ENCODE peak calls at places on chromosomes 11 and 22, in four cellular contexts. V, A, F and H are unnamed samples. For H3K4me1, the result is how much of the 10 kb centered on the place peaks cover.

GRCh38 chr22:43970037-43970747 is 14.9 kb downstream of the SAMM50 start:
- DNase-seq in V (no peak), A (no peak), F (no peak), H (no peak)

GRCh38 chr22:35037089-35037488 is 28.9 kb upstream of the ISX start:
- DNase-seq in V (no peak), A (no peak), F (no peak), H (no peak)

GRCh38 chr11:16289541-16289940 is 66.8 kb downstream of the SOX6 start:
- DNase-seq in V (no peak), F (no peak), A (no peak), H (no peak)

GRCh38 chr22:39449708-39450107 is 7.1 kb upstream of the MGAT3 start:
- DNase-seq in A (no peak), F (no peak), V (no peak), H (no peak)

GRCh38 chr11:69391192-69392103 is 90.0 kb upstream of the LINC01488 start:
- DNase-seq in A (no peak), F (no peak), V (no peak), H (no peak)

GRCh38 chr22:19178659-19179471 is at the start of gene SLC25A1:
- DNase-seq in A (peak), F (peak), V (peak), H (no peak)

GRCh38 chr11:94583885-94584500 is 16.8 kb downstream of the PIWIL4 start:
- DNase-seq in A (no peak), F (no peak), V (no peak), H (no peak)

GRCh38 chr11:27934830-27935145 is 173.2 kb downstream of the KIF18A start:
- DNase-seq in F (peak), V (no peak), A (peak), H (no peak)

GRCh38 chr11:62001450-62002178 is 34.2 kb upstream of the FTH1 start:
- DNase-seq in A (no peak), F (no peak), V (no peak), H (no peak)

GRCh38 chr11:87477321-87477720 is 439.6 kb downstream of the TMEM135 start:
- DNase-seq in V (no peak), F (no peak), A (no peak), H (no peak)
- H3K27ac ChIP-seq in V (no peak), F (no peak), A (no peak), H (no peak)

GRCh38 chr11:46527586-46527985 is 66.2 kb downstream of the AMBRA1 start:
- DNase-seq in A (no peak), V (no peak), F (no peak), H (no peak)
- H3K4me1 ChIP-seq in A (under half), V (under half), F (under half), H (under half)

DNA sequence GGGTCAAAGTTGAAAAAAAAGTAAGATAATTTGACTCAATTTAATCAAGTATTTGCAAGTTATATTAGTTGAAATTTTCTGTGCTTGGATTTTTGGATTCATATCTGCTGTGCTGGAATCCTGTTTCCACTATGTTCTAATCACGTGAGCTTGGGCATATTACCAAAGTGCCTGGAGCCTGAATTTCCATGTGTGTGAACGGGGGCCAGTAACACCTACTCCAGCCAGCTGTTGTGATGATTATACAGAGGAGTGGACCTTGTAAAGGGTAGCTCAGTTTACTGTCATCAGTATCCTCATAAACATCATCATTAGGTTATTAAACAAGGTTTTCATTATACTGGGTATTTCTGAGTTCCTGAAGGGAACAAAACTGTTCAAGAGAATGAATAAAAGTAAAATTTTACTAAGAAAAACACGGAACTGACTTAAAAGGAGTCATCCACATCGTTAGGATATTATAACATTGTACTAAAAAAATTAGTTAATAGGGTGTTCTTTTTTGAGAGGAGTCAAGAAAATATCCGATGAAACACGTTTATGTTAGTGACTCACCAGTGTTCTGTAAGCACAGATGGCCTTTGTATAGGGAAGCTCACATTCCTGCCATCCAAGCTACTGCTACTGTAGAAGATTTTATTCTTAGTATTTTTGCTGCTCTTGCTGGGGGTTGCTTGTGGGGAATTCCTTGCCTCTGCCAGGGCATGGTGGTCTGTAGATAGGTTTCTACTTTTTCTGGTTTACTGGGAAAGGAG is 144.1 kb downstream of the ARHGAP42 start:
- DNase-seq in F (peak), V (peak), A (no peak), H (no peak)
- H3K27ac ChIP-seq in F (no peak), V (no peak), A (peak), H (no peak)

GRCh38 chr11:122672892-122673291 is 17.4 kb downstream of the UBASH3B start:
- DNase-seq in V (peak), F (no peak), A (no peak), H (no peak)
- H3K4me1 ChIP-seq in V (under half), F (under half), A (half or more), H (under half)

GRCh38 chr22:42344391-42344861 is 74.0 kb upstream of the TCF20 start:
- DNase-seq in F (no peak), A (no peak), V (peak), H (no peak)
- H3K27ac ChIP-seq in F (no peak), A (peak), V (no peak), H (peak)

GRCh38 chr22:24529898-24530297 is 25.0 kb downstream of the GUCD1 start:
- DNase-seq in A (no peak), V (no peak), F (no peak), H (no peak)

GRCh38 chr22:24523873-24524272 is 28.7 kb downstream of the UPB1 start:
- DNase-seq in V (no peak), F (peak), A (no peak), H (no peak)

GRCh38 chr22:24521791-24522245 is 26.7 kb downstream of the UPB1 start:
- DNase-seq in V (no peak), F (peak), A (peak), H (peak)

GRCh38 chr22:24526191-24526590 is 28.7 kb downstream of the GUCD1 start:
- DNase-seq in A (no peak), F (no peak), V (no peak), H (no peak)

GRCh38 chr22:24525416-24526037 is 29.4 kb downstream of the GUCD1 start:
- DNase-seq in F (peak), V (peak), A (peak), H (peak)
- H3K4me1 ChIP-seq in F (under half), V (under half), A (under half), H (under half)

GRCh38 chr11:92451081-92451480 is 226.5 kb downstream of the FAT3 start:
- DNase-seq in A (no peak), V (no peak), F (no peak), H (no peak)

GRCh38 chr11:92449780-92450179 is 225.2 kb downstream of the FAT3 start:
- DNase-seq in V (no peak), A (no peak), F (no peak), H (no peak)

GRCh38 chr11:92453055-92453454 is 228.4 kb downstream of the FAT3 start:
- DNase-seq in F (no peak), V (no peak), A (no peak), H (no peak)

GRCh38 chr11:92447586-92447985 is 223.0 kb downstream of the FAT3 start:
- DNase-seq in V (no peak), F (no peak), A (no peak), H (no peak)

GRCh38 chr11:92449222-92449621 is 224.6 kb downstream of the FAT3 start:
- DNase-seq in A (no peak), F (no peak), V (no peak), H (no peak)
- H3K27ac ChIP-seq in A (no peak), F (no peak), V (no peak), H (no peak)